ENCODE peak calls at places on chromosomes 1 and 21, in ten cellular contexts. One of them, this sample, is unnamed.

GRCh38 chr1:54227836-54228435 is 28.0 kb downstream of the MRPL37 start:
- DNase-seq in HT-29: no peak
- DNase-seq in GF-D8: no peak
- DNase-seq in GM23248: peak; percentile 20
- DNase-seq in adipocyte: no peak
- DNase-seq in NCI-H2081: no peak
- DNase-seq in stimulated activated naive CD4-positive, alpha-beta T cell: peak; percentile 10
- DNase-seq in activated T-cell treated with anti-CD3 and anti-CD28 coated beads for 1 hour: no peak
- DNase-seq in HuH-7: no peak
- DNase-seq in LoVo: no peak
- DNase-seq in this sample: peak; percentile 46

GRCh38 chr21:46289655-46290178 is 3.6 kb downstream of the YBEY start:
- DNase-seq in HT-29: no peak
- DNase-seq in GF-D8: no peak
- DNase-seq in GM23248: no peak
- DNase-seq in adipocyte: no peak
- DNase-seq in NCI-H2081: no peak
- DNase-seq in stimulated activated naive CD4-positive, alpha-beta T cell: no peak
- DNase-seq in activated T-cell treated with anti-CD3 and anti-CD28 coated beads for 1 hour: no peak
- DNase-seq in HuH-7: no peak
- DNase-seq in LoVo: no peak
- DNase-seq in this sample: no peak

GRCh38 chr1:152189657-152190442 is 30.8 kb upstream of the RPTN start:
- DNase-seq in HT-29: peak; percentile 82
- DNase-seq in GF-D8: peak; percentile 6
- DNase-seq in GM23248: peak; percentile 83
- DNase-seq in adipocyte: peak; percentile 65
- DNase-seq in NCI-H2081: peak; percentile 16
- DNase-seq in stimulated activated naive CD4-positive, alpha-beta T cell: peak; percentile 61
- DNase-seq in activated T-cell treated with anti-CD3 and anti-CD28 coated beads for 1 hour: peak; percentile 51
- DNase-seq in HuH-7: peak; percentile 64
- DNase-seq in LoVo: peak; percentile 63
- DNase-seq in this sample: peak; percentile 69

GRCh38 chr1:12556368-12556930 is 61.6 kb downstream of the DHRS3 start:
- DNase-seq in HT-29: no peak
- DNase-seq in GF-D8: no peak
- DNase-seq in GM23248: peak; percentile 84
- DNase-seq in adipocyte: peak; percentile 92
- DNase-seq in NCI-H2081: no peak
- DNase-seq in stimulated activated naive CD4-positive, alpha-beta T cell: no peak
- DNase-seq in activated T-cell treated with anti-CD3 and anti-CD28 coated beads for 1 hour: no peak
- DNase-seq in HuH-7: no peak
- DNase-seq in LoVo: no peak
- DNase-seq in this sample: peak; percentile 95

GRCh38 chr1:59617418-59617817 is 197.3 kb upstream of the HOOK1 start:
- DNase-seq in HT-29: no peak
- DNase-seq in GF-D8: no peak
- DNase-seq in GM23248: no peak
- DNase-seq in adipocyte: no peak
- DNase-seq in NCI-H2081: no peak
- DNase-seq in stimulated activated naive CD4-positive, alpha-beta T cell: no peak
- DNase-seq in activated T-cell treated with anti-CD3 and anti-CD28 coated beads for 1 hour: no peak
- DNase-seq in HuH-7: no peak
- DNase-seq in LoVo: no peak
- DNase-seq in this sample: no peak

GRCh38 chr1:145889722-145890121 is 4.1 kb upstream of the ANKRD35 start:
- DNase-seq in HT-29: no peak
- DNase-seq in GF-D8: peak; percentile 36
- DNase-seq in GM23248: no peak
- DNase-seq in adipocyte: no peak
- DNase-seq in NCI-H2081: peak; percentile 18
- DNase-seq in stimulated activated naive CD4-positive, alpha-beta T cell: no peak
- DNase-seq in activated T-cell treated with anti-CD3 and anti-CD28 coated beads for 1 hour: no peak
- DNase-seq in HuH-7: no peak
- DNase-seq in LoVo: no peak
- DNase-seq in this sample: no peak

GRCh38 chr1:63688302-63688701 is 85.5 kb upstream of the ROR1 start:
- DNase-seq in HT-29: no peak
- DNase-seq in GF-D8: no peak
- DNase-seq in GM23248: peak; percentile 80
- DNase-seq in adipocyte: peak; percentile 66
- DNase-seq in NCI-H2081: no peak
- DNase-seq in stimulated activated naive CD4-positive, alpha-beta T cell: no peak
- DNase-seq in activated T-cell treated with anti-CD3 and anti-CD28 coated beads for 1 hour: no peak
- DNase-seq in HuH-7: no peak
- DNase-seq in LoVo: no peak
- DNase-seq in this sample: peak; percentile 84

GRCh38 chr1:68725353-68725752 is 228.5 kb upstream of the DEPDC1 start:
- DNase-seq in HT-29: no peak
- DNase-seq in GF-D8: no peak
- DNase-seq in GM23248: no peak
- DNase-seq in adipocyte: no peak
- DNase-seq in NCI-H2081: peak; percentile 44
- DNase-seq in stimulated activated naive CD4-positive, alpha-beta T cell: no peak
- DNase-seq in activated T-cell treated with anti-CD3 and anti-CD28 coated beads for 1 hour: no peak
- DNase-seq in HuH-7: no peak
- DNase-seq in LoVo: no peak
- DNase-seq in this sample: peak; percentile 82

GRCh38 chr1:11784993-11785769 is 20.6 kb downstream of the MTHFR start:
- DNase-seq in HT-29: peak; percentile 56
- DNase-seq in GF-D8: no peak
- DNase-seq in GM23248: peak; percentile 62
- DNase-seq in adipocyte: peak; percentile 62
- DNase-seq in NCI-H2081: no peak
- DNase-seq in stimulated activated naive CD4-positive, alpha-beta T cell: peak; percentile 45
- DNase-seq in activated T-cell treated with anti-CD3 and anti-CD28 coated beads for 1 hour: peak; percentile 38
- DNase-seq in HuH-7: peak; percentile 93
- DNase-seq in LoVo: peak; percentile 37
- DNase-seq in this sample: peak; percentile 72

GRCh38 chr21:26320541-26320940 is 150.0 kb upstream of the APP start:
- DNase-seq in HT-29: no peak
- DNase-seq in GF-D8: no peak
- DNase-seq in GM23248: no peak
- DNase-seq in adipocyte: no peak
- DNase-seq in NCI-H2081: no peak
- DNase-seq in stimulated activated naive CD4-positive, alpha-beta T cell: no peak
- DNase-seq in activated T-cell treated with anti-CD3 and anti-CD28 coated beads for 1 hour: no peak
- DNase-seq in HuH-7: no peak
- DNase-seq in LoVo: no peak
- DNase-seq in this sample: no peak

GRCh38 chr1:109283748-109284600 is 1.0 kb upstream of the PSRC1 start:
- DNase-seq in HT-29: no peak
- DNase-seq in GF-D8: no peak
- DNase-seq in GM23248: no peak
- DNase-seq in adipocyte: no peak
- DNase-seq in NCI-H2081: no peak
- DNase-seq in stimulated activated naive CD4-positive, alpha-beta T cell: no peak
- DNase-seq in activated T-cell treated with anti-CD3 and anti-CD28 coated beads for 1 hour: no peak
- DNase-seq in HuH-7: no peak
- DNase-seq in LoVo: no peak
- DNase-seq in this sample: peak; percentile 91

GRCh38 chr21:28688381-28688780 is 304.3 kb downstream of the LTN1 start:
- DNase-seq in HT-29: no peak
- DNase-seq in GF-D8: no peak
- DNase-seq in GM23248: peak; percentile 18
- DNase-seq in adipocyte: no peak
- DNase-seq in NCI-H2081: no peak
- DNase-seq in stimulated activated naive CD4-positive, alpha-beta T cell: no peak
- DNase-seq in activated T-cell treated with anti-CD3 and anti-CD28 coated beads for 1 hour: no peak
- DNase-seq in HuH-7: no peak
- DNase-seq in LoVo: no peak
- DNase-seq in this sample: no peak

GRCh38 chr21:38910390-38911008 is 104.8 kb downstream of the ETS2 start:
- DNase-seq in HT-29: peak; percentile 54
- DNase-seq in GF-D8: no peak
- DNase-seq in GM23248: no peak
- DNase-seq in adipocyte: no peak
- DNase-seq in NCI-H2081: no peak
- DNase-seq in stimulated activated naive CD4-positive, alpha-beta T cell: no peak
- DNase-seq in activated T-cell treated with anti-CD3 and anti-CD28 coated beads for 1 hour: no peak
- DNase-seq in HuH-7: no peak
- DNase-seq in LoVo: peak; percentile 88
- DNase-seq in this sample: no peak

This sample was measured in astrocyte of the hippocampus.